ENCODE peak calls at places on chromosomes 16 and 17, in four cellular contexts. C, J, I and E are unnamed samples.
A peak's percentile ranks its signal among the peaks of the same experiment; 100 is the strongest.

GRCh38 chr17:31825961-31826691 is 32.9 kb downstream of the COPRS start:
- DNase-seq in C (no peak), J (no peak), I (peak; percentile 34), E (peak; percentile 81)

GRCh38 chr17:28982191-28982793 is 23.5 kb downstream of the SEZ6 start:
- DNase-seq in C (no peak), J (no peak), I (peak; percentile 24), E (no peak)

GRCh38 chr16:31355701-31356100 is 725 bp downstream of the ITGAX start:
- DNase-seq in C (no peak), J (no peak), I (no peak), E (no peak)

GRCh38 chr17:78241277-78242023 is 10.0 kb downstream of the TMEM235 start:
- DNase-seq in C (peak; percentile 93), J (no peak), I (peak; percentile 47), E (peak; percentile 30)

GRCh38 chr17:14813649-14814048 is 451.5 kb downstream of the PMP22 start:
- DNase-seq in C (peak; percentile 52), J (peak; percentile 73), I (no peak), E (no peak)

GRCh38 chr17:19361326-19361725 is 1.2 kb downstream of the B9D1 start:
- DNase-seq in C (no peak), J (no peak), I (no peak), E (no peak)

GRCh38 chr17:77822302-77823030 is 136.0 kb upstream of the TNRC6C start:
- DNase-seq in C (no peak), J (no peak), I (no peak), E (no peak)

GRCh38 chr16:85655216-85656129 is 33.3 kb downstream of the GINS2 start:
- DNase-seq in C (no peak), J (no peak), I (no peak), E (no peak)

GRCh38 chr17:45703348-45703747 is 80.8 kb upstream of the CRHR1 start:
- DNase-seq in C (no peak), J (no peak), I (no peak), E (peak; percentile 19)

GRCh38 chr16:24748242-24748641 is 18.8 kb downstream of the TNRC6A start:
- DNase-seq in C (peak; percentile 29), J (no peak), I (peak; percentile 97), E (peak; percentile 90)

GRCh38 chr16:25064967-25065366 is 46.6 kb upstream of the LCMT1 start:
- DNase-seq in C (no peak), J (no peak), I (peak; percentile 9), E (peak; percentile 27)

GRCh38 chr16:27769561-27770222 is 219.7 kb downstream of the KATNIP start:
- DNase-seq in C (no peak), J (peak; percentile 53), I (peak; percentile 51), E (peak; percentile 58)

GRCh38 chr17:6936370-6937028 is 59.4 kb upstream of the ALOX12 start:
- DNase-seq in C (no peak), J (no peak), I (peak; percentile 6), E (no peak)

GRCh38 chr16:67917852-67918236 is 13.8 kb downstream of the CTRL start:
- DNase-seq in C (peak; percentile 62), J (no peak), I (peak; percentile 93), E (peak; percentile 95)

GRCh38 chr17:66351053-66351452 is 48.6 kb downstream of the PRKCA start:
- DNase-seq in C (no peak), J (peak; percentile 87), I (no peak), E (no peak)

GRCh38 chr17:44084131-44084538 is 13.6 kb downstream of the G6PC3 start:
- DNase-seq in C (no peak), J (peak; percentile 54), I (no peak), E (peak; percentile 27)

GRCh38 chr17:21094298-21094704 is 32.5 kb upstream of the DHRS7B start:
- DNase-seq in C (peak; percentile 14), J (no peak), I (no peak), E (peak; percentile 20)

GRCh38 chr17:80449930-80450576 is 26.4 kb downstream of the NPTX1 start:
- DNase-seq in C (no peak), J (no peak), I (peak; percentile 75), E (no peak)

GRCh38 chr16:57614546-57615343 is 13.7 kb upstream of the ADGRG1 start:
- DNase-seq in C (no peak), J (peak; percentile 46), I (no peak), E (no peak)

GRCh38 chr17:48541574-48542113 is 3.3 kb downstream of the HOXB2 start:
- DNase-seq in C (no peak), J (peak; percentile 69), I (peak; percentile 69), E (peak; percentile 39)

GRCh38 chr16:27217256-27217655 is 13.9 kb downstream of the KDM8 start:
- DNase-seq in C (no peak), J (no peak), I (peak; percentile 77), E (no peak)

GRCh38 chr16:11792404-11793260 is 4.4 kb downstream of the ZC3H7A start:
- DNase-seq in C (no peak), J (peak; percentile 64), I (no peak), E (no peak)

GRCh38 chr16:1151424-1152122 is 1.3 kb upstream of the CACNA1H start:
- DNase-seq in C (no peak), J (no peak), I (no peak), E (no peak)

GRCh38 chr17:33015716-33016346 is 24.2 kb downstream of the SPACA3 start:
- DNase-seq in C (no peak), J (no peak), I (no peak), E (peak; percentile 77)

GRCh38 chr17:16286947-16287562 is 66.2 kb downstream of the CENPV start:
- DNase-seq in C (peak; percentile 51), J (no peak), I (no peak), E (no peak)

GRCh38 chr17:60640503-60640902 is 37.1 kb upstream of the BCAS3 start:
- DNase-seq in C (peak; percentile 49), J (no peak), I (peak; percentile 22), E (peak; percentile 27)

GRCh38 chr17:10984163-10984562 is 146.3 kb upstream of the PIRT start:
- DNase-seq in C (no peak), J (no peak), I (no peak), E (no peak)

GRCh38 chr17:83057397-83057761 is 22.0 kb upstream of the METRNL start:
- DNase-seq in C (no peak), J (peak; percentile 62), I (no peak), E (no peak)

GRCh38 chr17:41697122-41697962 is 8.7 kb downstream of the EIF1 start:
- DNase-seq in C (no peak), J (no peak), I (peak; percentile 64), E (no peak)

GRCh38 chr16:56657555-56658430 is at the start of gene MT1F:
- DNase-seq in C (peak; percentile 78), J (peak; percentile 96), I (peak; percentile 28), E (peak; percentile 91)

GRCh38 chr17:35242158-35242804 is 591 bp upstream of the SLFN5 start:
- DNase-seq in C (peak; percentile 69), J (peak; percentile 89), I (peak; percentile 32), E (peak; percentile 91)

GRCh38 chr17:35244345-35245195 is 1.7 kb downstream of the SLFN5 start:
- DNase-seq in C (peak; percentile 54), J (peak; percentile 85), I (peak; percentile 81), E (peak; percentile 79)

GRCh38 chr17:35241520-35241919 is 1.4 kb upstream of the SLFN5 start:
- DNase-seq in C (no peak), J (no peak), I (no peak), E (no peak)

GRCh38 chr17:35243459-35244204 is 760 bp downstream of the SLFN5 start:
- DNase-seq in C (peak; percentile 41), J (peak; percentile 67), I (peak; percentile 69), E (peak; percentile 63)

DNA sequence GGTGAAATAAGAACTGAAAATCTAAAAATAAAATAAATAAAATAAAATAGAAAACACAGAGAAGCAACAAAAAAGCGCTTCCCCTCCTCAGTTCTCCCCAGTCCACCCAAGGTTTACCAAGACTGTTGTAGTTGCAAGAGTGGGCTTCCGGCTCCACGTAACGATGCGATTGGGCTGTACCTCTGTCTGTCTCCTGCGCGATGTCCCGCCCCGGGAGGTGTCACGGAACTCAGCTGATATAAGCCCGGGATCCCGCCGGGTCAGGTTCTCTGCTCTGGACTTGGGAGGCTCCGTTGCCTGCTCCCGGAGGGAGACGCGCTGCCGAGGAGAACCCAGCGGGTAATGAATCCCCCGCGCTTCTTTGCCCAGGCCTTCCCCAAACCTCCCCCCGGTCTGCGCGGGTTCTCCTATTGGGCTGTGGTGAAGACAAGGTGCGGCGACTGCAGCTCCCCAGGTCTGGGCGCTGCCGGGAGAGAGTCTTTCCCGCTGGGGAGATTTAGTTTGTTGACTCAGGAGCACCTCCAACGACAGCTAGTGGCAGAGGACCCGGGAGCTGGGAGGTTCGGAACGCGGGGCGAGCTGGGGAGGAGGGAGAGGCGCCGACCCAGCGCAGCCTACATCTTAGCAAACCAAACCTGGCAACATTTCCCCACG is at the start of gene SLFN5:
- DNase-seq in C (peak; percentile 91), J (peak; percentile 97), I (peak; percentile 90), E (peak; percentile 92)
- TF ChIP-seq CTCF in C (no peak), J (peak; percentile 7), I (no peak), E (peak; percentile 17)

DNA sequence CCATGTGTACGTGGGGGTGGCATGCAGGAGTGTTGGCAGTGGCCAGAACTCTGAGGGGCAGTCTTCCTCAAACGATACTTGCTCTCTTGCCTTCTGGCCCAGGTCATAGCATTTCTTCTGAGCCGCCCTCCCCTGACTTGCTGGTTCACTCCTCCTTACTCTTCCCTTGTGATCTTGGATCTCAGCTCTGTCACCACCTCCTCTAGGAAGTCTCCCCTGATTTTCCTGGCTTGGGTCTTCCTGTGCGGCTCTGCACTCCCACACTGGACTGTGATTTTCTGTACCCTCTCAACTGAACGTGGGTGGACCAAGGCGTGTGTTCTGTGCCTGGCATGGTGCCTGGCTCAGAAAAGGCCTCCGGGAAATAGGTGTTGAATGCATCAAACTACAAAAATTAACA is 2.9 kb downstream of the EPN3 start:
- DNase-seq in C (no peak), J (no peak), I (no peak), E (no peak)
- H3K4me3 ChIP-seq in C (no peak overlapping the region), J (no peak overlapping the region), I (no peak overlapping the region), E (peak overlapping the region; percentile 77)

GRCh38 chr16:88415381-88416323 is 32.9 kb downstream of the ZNF469 start:
- DNase-seq in C (no peak), J (no peak), I (no peak), E (no peak)
- TF ChIP-seq CTCF in C (no peak), J (no peak), I (no peak), E (no peak)

DNA sequence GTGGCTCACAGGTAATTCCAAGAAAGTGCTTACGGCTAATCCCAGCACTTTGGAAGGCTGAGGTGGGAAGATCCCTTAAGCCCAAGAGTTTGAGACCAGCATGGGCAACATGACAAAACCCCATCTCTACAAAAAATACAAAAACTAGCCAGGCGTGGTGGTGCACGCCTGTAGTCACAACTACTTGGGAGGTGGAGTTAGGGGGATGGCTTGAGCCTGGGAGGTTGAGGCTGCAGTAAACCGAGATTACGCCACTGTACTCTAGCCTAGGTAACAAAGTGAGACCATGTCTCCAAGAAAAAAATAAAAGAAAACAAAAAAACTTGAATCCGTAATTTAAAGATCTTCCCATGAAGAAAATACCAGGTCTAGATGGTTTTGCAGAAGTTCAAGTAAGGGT is 5.0 kb downstream of the ICAM2 start:
- DNase-seq in C (no peak), J (no peak), I (no peak), E (no peak)
- H3K4me3 ChIP-seq in C (no peak overlapping the region), J (no peak overlapping the region), I (no peak overlapping the region), E (no peak overlapping the region)